ENCODE peak calls at places on chromosome 9, in ten cellular contexts. One of them, this sample, is unnamed.

GRCh38 chr9:133153227-133154096 is 10.3 kb downstream of the GBGT1 start:
- DNase-seq in activated CD8-positive, alpha-beta T cell treated with anti-CD3 and anti-CD28 coated beads for 36 hours: no peak
- DNase-seq in LoVo: no peak
- DNase-seq in thoracic aorta: no peak
- DNase-seq in activated CD8-positive, alpha-beta memory T cell treated with anti-CD3 and anti-CD28 coated beads, Interleukin-2, amount 50 U/mL, for 4 hours: no peak
- DNase-seq in RPMI8226: no peak
- DNase-seq in GM04504: no peak
- DNase-seq in neural crest cell: no peak
- DNase-seq in ELF-1: no peak
- DNase-seq in NCI-H1092: no peak
- DNase-seq in this sample: no peak

GRCh38 chr9:108053555-108054061 is 564.0 kb upstream of the KLF4 start:
- DNase-seq in GM04504: peak
- DNase-seq in NCI-H1092: peak
- DNase-seq in LoVo: peak
- DNase-seq in RPMI8226: no peak
- DNase-seq in activated CD8-positive, alpha-beta T cell treated with anti-CD3 and anti-CD28 coated beads for 36 hours: no peak
- DNase-seq in thoracic aorta: peak
- DNase-seq in ELF-1: no peak
- DNase-seq in neural crest cell: no peak
- DNase-seq in activated CD8-positive, alpha-beta memory T cell treated with anti-CD3 and anti-CD28 coated beads, Interleukin-2, amount 50 U/mL, for 4 hours: no peak
- DNase-seq in this sample: no peak

GRCh38 chr9:36086442-36086841 is 49.7 kb downstream of the RECK start:
- DNase-seq in GM04504: no peak
- DNase-seq in LoVo: no peak
- DNase-seq in neural crest cell: no peak
- DNase-seq in ELF-1: no peak
- DNase-seq in RPMI8226: no peak
- DNase-seq in activated CD8-positive, alpha-beta memory T cell treated with anti-CD3 and anti-CD28 coated beads, Interleukin-2, amount 50 U/mL, for 4 hours: no peak
- DNase-seq in NCI-H1092: no peak
- DNase-seq in activated CD8-positive, alpha-beta T cell treated with anti-CD3 and anti-CD28 coated beads for 36 hours: no peak
- DNase-seq in thoracic aorta: no peak
- DNase-seq in this sample: no peak

GRCh38 chr9:8653111-8653510 is 853.5 kb upstream of the DMAC1 start:
- DNase-seq in LoVo: no peak
- DNase-seq in activated CD8-positive, alpha-beta memory T cell treated with anti-CD3 and anti-CD28 coated beads, Interleukin-2, amount 50 U/mL, for 4 hours: no peak
- DNase-seq in neural crest cell: no peak
- DNase-seq in thoracic aorta: no peak
- DNase-seq in ELF-1: no peak
- DNase-seq in RPMI8226: no peak
- DNase-seq in activated CD8-positive, alpha-beta T cell treated with anti-CD3 and anti-CD28 coated beads for 36 hours: no peak
- DNase-seq in NCI-H1092: no peak
- DNase-seq in GM04504: no peak
- DNase-seq in this sample: no peak

GRCh38 chr9:114180701-114181582 is 25.6 kb downstream of the COL27A1 start:
- DNase-seq in thoracic aorta: no peak
- DNase-seq in NCI-H1092: no peak
- DNase-seq in activated CD8-positive, alpha-beta T cell treated with anti-CD3 and anti-CD28 coated beads for 36 hours: no peak
- DNase-seq in LoVo: no peak
- DNase-seq in ELF-1: peak
- DNase-seq in GM04504: no peak
- DNase-seq in RPMI8226: no peak
- DNase-seq in neural crest cell: no peak
- DNase-seq in activated CD8-positive, alpha-beta memory T cell treated with anti-CD3 and anti-CD28 coated beads, Interleukin-2, amount 50 U/mL, for 4 hours: no peak
- DNase-seq in this sample: no peak

GRCh38 chr9:77498891-77499290 is 149.2 kb downstream of the GNA14 start:
- DNase-seq in thoracic aorta: no peak
- DNase-seq in GM04504: no peak
- DNase-seq in activated CD8-positive, alpha-beta T cell treated with anti-CD3 and anti-CD28 coated beads for 36 hours: no peak
- DNase-seq in ELF-1: no peak
- DNase-seq in NCI-H1092: no peak
- DNase-seq in LoVo: no peak
- DNase-seq in neural crest cell: no peak
- DNase-seq in RPMI8226: no peak
- DNase-seq in activated CD8-positive, alpha-beta memory T cell treated with anti-CD3 and anti-CD28 coated beads, Interleukin-2, amount 50 U/mL, for 4 hours: no peak
- DNase-seq in this sample: no peak

GRCh38 chr9:130361873-130362362 is 82.8 kb upstream of the ASS1 start:
- DNase-seq in NCI-H1092: no peak
- DNase-seq in neural crest cell: no peak
- DNase-seq in thoracic aorta: no peak
- DNase-seq in RPMI8226: no peak
- DNase-seq in GM04504: no peak
- DNase-seq in activated CD8-positive, alpha-beta memory T cell treated with anti-CD3 and anti-CD28 coated beads, Interleukin-2, amount 50 U/mL, for 4 hours: no peak
- DNase-seq in ELF-1: no peak
- DNase-seq in LoVo: no peak
- DNase-seq in activated CD8-positive, alpha-beta T cell treated with anti-CD3 and anti-CD28 coated beads for 36 hours: no peak
- DNase-seq in this sample: no peak

GRCh38 chr9:78438765-78439164 is 141.8 kb downstream of the PSAT1 start:
- DNase-seq in thoracic aorta: no peak
- DNase-seq in LoVo: no peak
- DNase-seq in NCI-H1092: no peak
- DNase-seq in GM04504: no peak
- DNase-seq in activated CD8-positive, alpha-beta T cell treated with anti-CD3 and anti-CD28 coated beads for 36 hours: no peak
- DNase-seq in ELF-1: peak
- DNase-seq in RPMI8226: no peak
- DNase-seq in activated CD8-positive, alpha-beta memory T cell treated with anti-CD3 and anti-CD28 coated beads, Interleukin-2, amount 50 U/mL, for 4 hours: no peak
- DNase-seq in neural crest cell: no peak
- DNase-seq in this sample: no peak

GRCh38 chr9:134597957-134598883 is 43.4 kb upstream of the COL5A1 start:
- DNase-seq in activated CD8-positive, alpha-beta T cell treated with anti-CD3 and anti-CD28 coated beads for 36 hours: no peak
- DNase-seq in thoracic aorta: no peak
- DNase-seq in ELF-1: peak
- DNase-seq in neural crest cell: no peak
- DNase-seq in GM04504: no peak
- DNase-seq in RPMI8226: no peak
- DNase-seq in NCI-H1092: no peak
- DNase-seq in activated CD8-positive, alpha-beta memory T cell treated with anti-CD3 and anti-CD28 coated beads, Interleukin-2, amount 50 U/mL, for 4 hours: no peak
- DNase-seq in LoVo: no peak
- DNase-seq in this sample: peak

GRCh38 chr9:19104528-19105282 is 2.0 kb upstream of the HAUS6 start:
- DNase-seq in thoracic aorta: no peak
- DNase-seq in NCI-H1092: no peak
- DNase-seq in LoVo: peak
- DNase-seq in activated CD8-positive, alpha-beta T cell treated with anti-CD3 and anti-CD28 coated beads for 36 hours: no peak
- DNase-seq in RPMI8226: no peak
- DNase-seq in ELF-1: no peak
- DNase-seq in GM04504: no peak
- DNase-seq in neural crest cell: no peak
- DNase-seq in activated CD8-positive, alpha-beta memory T cell treated with anti-CD3 and anti-CD28 coated beads, Interleukin-2, amount 50 U/mL, for 4 hours: no peak
- DNase-seq in this sample: no peak

GRCh38 chr9:70816316-70816715 is 305.1 kb downstream of the TRPM3 start:
- DNase-seq in NCI-H1092: no peak
- DNase-seq in activated CD8-positive, alpha-beta memory T cell treated with anti-CD3 and anti-CD28 coated beads, Interleukin-2, amount 50 U/mL, for 4 hours: no peak
- DNase-seq in LoVo: no peak
- DNase-seq in neural crest cell: no peak
- DNase-seq in GM04504: no peak
- DNase-seq in RPMI8226: no peak
- DNase-seq in activated CD8-positive, alpha-beta T cell treated with anti-CD3 and anti-CD28 coated beads for 36 hours: no peak
- DNase-seq in ELF-1: no peak
- DNase-seq in thoracic aorta: no peak
- DNase-seq in this sample: no peak

GRCh38 chr9:99307846-99308245 is 85.8 kb downstream of the SEC61B start:
- DNase-seq in activated CD8-positive, alpha-beta T cell treated with anti-CD3 and anti-CD28 coated beads for 36 hours: no peak
- DNase-seq in neural crest cell: no peak
- DNase-seq in NCI-H1092: no peak
- DNase-seq in GM04504: no peak
- DNase-seq in thoracic aorta: no peak
- DNase-seq in ELF-1: peak
- DNase-seq in RPMI8226: no peak
- DNase-seq in activated CD8-positive, alpha-beta memory T cell treated with anti-CD3 and anti-CD28 coated beads, Interleukin-2, amount 50 U/mL, for 4 hours: no peak
- DNase-seq in LoVo: no peak
- DNase-seq in this sample: no peak

GRCh38 chr9:113464672-113465271 is 1.2 kb downstream of the RGS3 start:
- DNase-seq in GM04504: no peak
- DNase-seq in NCI-H1092: no peak
- DNase-seq in neural crest cell: no peak
- DNase-seq in ELF-1: peak
- DNase-seq in LoVo: no peak
- DNase-seq in activated CD8-positive, alpha-beta memory T cell treated with anti-CD3 and anti-CD28 coated beads, Interleukin-2, amount 50 U/mL, for 4 hours: no peak
- DNase-seq in RPMI8226: no peak
- DNase-seq in activated CD8-positive, alpha-beta T cell treated with anti-CD3 and anti-CD28 coated beads for 36 hours: no peak
- DNase-seq in thoracic aorta: no peak
- DNase-seq in this sample: no peak

GRCh38 chr9:124784503-124784902 is 7.6 kb downstream of the OLFML2A start:
- DNase-seq in ELF-1: no peak
- DNase-seq in RPMI8226: no peak
- DNase-seq in neural crest cell: no peak
- DNase-seq in activated CD8-positive, alpha-beta T cell treated with anti-CD3 and anti-CD28 coated beads for 36 hours: no peak
- DNase-seq in NCI-H1092: no peak
- DNase-seq in thoracic aorta: no peak
- DNase-seq in activated CD8-positive, alpha-beta memory T cell treated with anti-CD3 and anti-CD28 coated beads, Interleukin-2, amount 50 U/mL, for 4 hours: no peak
- DNase-seq in LoVo: no peak
- DNase-seq in GM04504: peak
- DNase-seq in this sample: no peak

GRCh38 chr9:128845186-128845931 is 15.8 kb upstream of the SPOUT1 start:
- DNase-seq in activated CD8-positive, alpha-beta memory T cell treated with anti-CD3 and anti-CD28 coated beads, Interleukin-2, amount 50 U/mL, for 4 hours: no peak
- DNase-seq in NCI-H1092: no peak
- DNase-seq in thoracic aorta: no peak
- DNase-seq in LoVo: no peak
- DNase-seq in RPMI8226: no peak
- DNase-seq in neural crest cell: no peak
- DNase-seq in activated CD8-positive, alpha-beta T cell treated with anti-CD3 and anti-CD28 coated beads for 36 hours: no peak
- DNase-seq in GM04504: no peak
- DNase-seq in ELF-1: peak
- DNase-seq in this sample: peak

GRCh38 chr9:21252727-21253547 is 13.1 kb upstream of the IFNA14 start:
- DNase-seq in GM04504: peak
- DNase-seq in RPMI8226: peak
- DNase-seq in thoracic aorta: no peak
- DNase-seq in activated CD8-positive, alpha-beta T cell treated with anti-CD3 and anti-CD28 coated beads for 36 hours: peak
- DNase-seq in ELF-1: peak
- DNase-seq in LoVo: peak
- DNase-seq in activated CD8-positive, alpha-beta memory T cell treated with anti-CD3 and anti-CD28 coated beads, Interleukin-2, amount 50 U/mL, for 4 hours: no peak
- DNase-seq in neural crest cell: no peak
- DNase-seq in NCI-H1092: no peak
- DNase-seq in this sample: peak

GRCh38 chr9:122816163-122816867 is 12.1 kb downstream of the PDCL start:
- DNase-seq in GM04504: no peak
- DNase-seq in thoracic aorta: no peak
- DNase-seq in activated CD8-positive, alpha-beta T cell treated with anti-CD3 and anti-CD28 coated beads for 36 hours: peak
- DNase-seq in NCI-H1092: no peak
- DNase-seq in neural crest cell: no peak
- DNase-seq in LoVo: no peak
- DNase-seq in ELF-1: no peak
- DNase-seq in activated CD8-positive, alpha-beta memory T cell treated with anti-CD3 and anti-CD28 coated beads, Interleukin-2, amount 50 U/mL, for 4 hours: peak
- DNase-seq in RPMI8226: no peak
- DNase-seq in this sample: no peak

GRCh38 chr9:134325096-134325812 is 1.0 kb upstream of the RXRA start:
- DNase-seq in LoVo: peak
- DNase-seq in activated CD8-positive, alpha-beta T cell treated with anti-CD3 and anti-CD28 coated beads for 36 hours: no peak
- DNase-seq in neural crest cell: no peak
- DNase-seq in activated CD8-positive, alpha-beta memory T cell treated with anti-CD3 and anti-CD28 coated beads, Interleukin-2, amount 50 U/mL, for 4 hours: peak
- DNase-seq in thoracic aorta: no peak
- DNase-seq in RPMI8226: peak
- DNase-seq in ELF-1: peak
- DNase-seq in GM04504: no peak
- DNase-seq in NCI-H1092: no peak
- DNase-seq in this sample: peak

GRCh38 chr9:35258665-35259474 is 97.1 kb downstream of the UNC13B start:
- DNase-seq in NCI-H1092: peak
- DNase-seq in activated CD8-positive, alpha-beta memory T cell treated with anti-CD3 and anti-CD28 coated beads, Interleukin-2, amount 50 U/mL, for 4 hours: peak
- DNase-seq in neural crest cell: peak
- DNase-seq in activated CD8-positive, alpha-beta T cell treated with anti-CD3 and anti-CD28 coated beads for 36 hours: peak
- DNase-seq in ELF-1: peak
- DNase-seq in LoVo: peak
- DNase-seq in RPMI8226: peak
- DNase-seq in thoracic aorta: peak
- DNase-seq in GM04504: peak
- DNase-seq in this sample: peak

GRCh38 chr9:93200449-93200742 is 16.5 kb downstream of the WNK2 start:
- DNase-seq in RPMI8226: no peak
- DNase-seq in activated CD8-positive, alpha-beta T cell treated with anti-CD3 and anti-CD28 coated beads for 36 hours: no peak
- DNase-seq in activated CD8-positive, alpha-beta memory T cell treated with anti-CD3 and anti-CD28 coated beads, Interleukin-2, amount 50 U/mL, for 4 hours: no peak
- DNase-seq in LoVo: no peak
- DNase-seq in NCI-H1092: no peak
- DNase-seq in ELF-1: no peak
- DNase-seq in thoracic aorta: no peak
- DNase-seq in GM04504: no peak
- DNase-seq in neural crest cell: no peak
- DNase-seq in this sample: no peak

GRCh38 chr9:135877776-135878527 is 29.4 kb downstream of the CAMSAP1 start:
- DNase-seq in activated CD8-positive, alpha-beta memory T cell treated with anti-CD3 and anti-CD28 coated beads, Interleukin-2, amount 50 U/mL, for 4 hours: no peak
- DNase-seq in activated CD8-positive, alpha-beta T cell treated with anti-CD3 and anti-CD28 coated beads for 36 hours: no peak
- DNase-seq in thoracic aorta: no peak
- DNase-seq in RPMI8226: no peak
- DNase-seq in NCI-H1092: no peak
- DNase-seq in GM04504: no peak
- DNase-seq in LoVo: no peak
- DNase-seq in ELF-1: no peak
- DNase-seq in neural crest cell: no peak
- DNase-seq in this sample: no peak

GRCh38 chr9:108423493-108423892 is 432.3 kb downstream of the ACTL7B start:
- DNase-seq in thoracic aorta: no peak
- DNase-seq in RPMI8226: no peak
- DNase-seq in activated CD8-positive, alpha-beta T cell treated with anti-CD3 and anti-CD28 coated beads for 36 hours: no peak
- DNase-seq in ELF-1: no peak
- DNase-seq in NCI-H1092: no peak
- DNase-seq in LoVo: no peak
- DNase-seq in GM04504: no peak
- DNase-seq in activated CD8-positive, alpha-beta memory T cell treated with anti-CD3 and anti-CD28 coated beads, Interleukin-2, amount 50 U/mL, for 4 hours: no peak
- DNase-seq in neural crest cell: no peak
- DNase-seq in this sample: no peak

This sample was measured in WTC11.